ENCODE peak calls at places on chromosomes 6 and 20, in eight cellular contexts. C is thoracic aorta, S is dorsolateral prefrontal cortex, R is fibroblast of pulmonary artery, T is stomach, L is kidney epithelial cell, H is tibial artery, W is esophagus muscularis mucosa. I is an unnamed sample.

GRCh38 chr6:26296857-26297648 is 67.9 kb upstream of the BTN3A2 start:
- DNase-seq in R (no peak), S (no peak), W (no peak), L (no peak), T (no peak), H (no peak), C (no peak), I (no peak)

GRCh38 chr6:142816024-142816423 is 129.0 kb downstream of the HIVEP2 start:
- DNase-seq in R (no peak), C (no peak), T (no peak), W (no peak), S (no peak), L (no peak), H (no peak), I (peak; percentile 26)

GRCh38 chr6:6057442-6058053 is 50.8 kb upstream of the NRN1 start:
- DNase-seq in S (no peak), C (no peak), H (no peak), L (peak; percentile 4), T (no peak), R (peak; percentile 35), W (no peak), I (peak; percentile 73)

GRCh38 chr6:7108196-7108963 is 619 bp downstream of the RREB1 start:
- DNase-seq in R (peak; percentile 60), W (no peak), S (peak; percentile 48), L (no peak), T (peak; percentile 61), C (no peak), H (peak; percentile 49), I (peak; percentile 69)

GRCh38 chr6:128511518-128511917 is 8.9 kb downstream of the PTPRK start:
- DNase-seq in C (no peak), S (no peak), T (no peak), W (no peak), R (no peak), L (peak; percentile 72), H (no peak), I (peak; percentile 41)

GRCh38 chr6:33934726-33935270 is 131.0 kb upstream of the MLN start:
- DNase-seq in C (no peak), R (no peak), W (no peak), S (no peak), H (no peak), T (no peak), L (no peak), I (no peak)

GRCh38 chr6:22024973-22025467 is 271.8 kb downstream of the PRL start:
- DNase-seq in C (no peak), R (no peak), H (no peak), L (no peak), W (no peak), S (no peak), T (no peak), I (no peak)

GRCh38 chr6:30913721-30914075 is 340 bp upstream of the VARS2 start:
- DNase-seq in H (no peak), R (no peak), C (peak; percentile 15), T (no peak), L (no peak), S (no peak), W (no peak), I (peak; percentile 7)

GRCh38 chr6:71887006-71887743 is 825 bp downstream of the RIMS1 start:
- DNase-seq in H (no peak), S (no peak), T (no peak), W (no peak), L (no peak), C (no peak), R (no peak), I (peak; percentile 0)

GRCh38 chr20:51469578-51470520 is 72.7 kb downstream of the NFATC2 start:
- DNase-seq in C (no peak), T (no peak), L (no peak), R (no peak), H (no peak), S (no peak), W (no peak), I (peak; percentile 77)

GRCh38 chr6:132715204-132715603 is 1.3 kb upstream of the VNN1 start:
- DNase-seq in R (peak; percentile 91), S (peak; percentile 75), H (peak; percentile 47), W (no peak), L (no peak), C (no peak), T (peak; percentile 61), I (peak; percentile 27)

GRCh38 chr6:69162811-69163210 is 527.7 kb downstream of the ADGRB3 start:
- DNase-seq in S (no peak), W (no peak), T (no peak), R (no peak), L (no peak), H (no peak), C (no peak), I (peak; percentile 41)

GRCh38 chr6:46296586-46296985 is 125.8 kb upstream of the ENPP5 start:
- DNase-seq in T (no peak), R (no peak), W (no peak), H (no peak), S (no peak), L (no peak), C (no peak), I (no peak)

GRCh38 chr6:145544031-145544430 is 191.3 kb downstream of the EPM2A start:
- DNase-seq in C (no peak), L (peak; percentile 72), S (no peak), R (peak; percentile 65), H (no peak), W (no peak), T (no peak), I (peak; percentile 58)

GRCh38 chr6:34349226-34349625 is 43.2 kb downstream of the NUDT3 start:
- DNase-seq in S (no peak), C (no peak), R (no peak), H (no peak), W (no peak), T (no peak), L (no peak), I (no peak)

GRCh38 chr6:45742591-45742990 is 273.1 kb downstream of the CLIC5 start:
- DNase-seq in S (no peak), H (no peak), C (no peak), W (peak; percentile 10), R (no peak), T (no peak), L (no peak), I (no peak)

DNA sequence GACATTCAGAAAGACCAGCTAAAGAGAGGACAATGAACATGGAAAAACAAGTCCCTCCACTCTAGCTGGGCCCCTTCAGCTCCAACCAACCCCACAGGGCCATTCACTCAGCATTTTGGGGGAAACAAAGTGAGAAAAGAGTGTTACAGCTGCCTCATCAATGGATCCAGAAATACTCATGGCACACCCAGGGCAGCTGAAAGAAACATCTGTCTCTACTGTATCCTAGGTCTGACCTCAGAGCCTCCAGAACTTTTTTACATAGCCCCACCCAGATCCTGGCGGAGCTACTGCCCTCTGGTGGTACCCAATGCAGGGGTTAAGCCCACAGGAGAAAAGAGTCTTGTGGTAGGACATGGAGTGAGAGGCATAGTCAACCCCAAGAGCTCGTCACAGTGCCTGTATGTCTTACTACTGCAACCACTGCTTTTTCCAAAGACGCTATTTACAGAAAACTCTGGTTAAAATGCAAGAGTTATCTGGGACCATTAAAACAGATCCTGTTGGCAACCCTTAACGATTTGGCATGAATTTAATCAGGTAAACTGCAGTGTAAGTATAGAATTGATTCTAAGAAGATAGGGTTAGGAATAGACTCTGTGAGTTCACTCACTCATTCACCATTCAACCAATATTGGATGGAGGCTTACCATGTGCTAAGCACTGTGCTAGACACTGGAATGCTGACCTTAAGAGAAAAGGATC is 37.4 kb upstream of the FAM83C start:
- DNase-seq in T (peak; percentile 60), S (no peak), C (no peak), R (peak; percentile 44), W (no peak), H (no peak), L (no peak), I (peak; percentile 50)
- TF ChIP-seq CTCF in T (no peak), S (peak; percentile 35), C (no peak), R (peak; percentile 53), W (no peak), H (peak; percentile 26), L (peak; percentile 60), I (peak; percentile 61)

DNA sequence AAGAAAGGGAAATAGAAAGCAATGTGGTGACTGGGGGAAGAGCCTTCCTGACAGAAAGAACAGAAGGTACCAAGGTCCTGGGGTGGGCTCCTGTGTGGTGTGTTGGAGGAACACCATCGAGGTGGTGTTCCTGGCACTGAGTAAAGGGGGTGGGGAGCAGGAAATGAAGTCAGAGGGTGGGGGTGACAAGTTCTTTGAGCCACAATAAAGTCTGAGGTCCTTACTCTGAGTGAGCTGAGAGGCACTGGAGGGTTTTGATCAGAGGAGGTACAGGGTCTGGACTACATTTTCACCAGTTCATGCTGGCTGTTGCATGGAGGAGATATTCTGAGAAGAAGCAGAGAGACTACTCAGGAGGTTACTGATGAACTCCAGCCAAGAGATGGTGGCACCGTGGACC is 198.2 kb downstream of the GMPR start:
- DNase-seq in R (no peak), W (no peak), H (no peak), T (no peak), S (no peak), L (no peak), C (no peak), I (no peak)
- H3K4me3 ChIP-seq in R (no peak overlapping the region), W (no peak overlapping the region), H (no peak overlapping the region), T (no peak overlapping the region), S (no peak overlapping the region), L (no peak overlapping the region), C (no peak overlapping the region), I (no peak overlapping the region)

DNA sequence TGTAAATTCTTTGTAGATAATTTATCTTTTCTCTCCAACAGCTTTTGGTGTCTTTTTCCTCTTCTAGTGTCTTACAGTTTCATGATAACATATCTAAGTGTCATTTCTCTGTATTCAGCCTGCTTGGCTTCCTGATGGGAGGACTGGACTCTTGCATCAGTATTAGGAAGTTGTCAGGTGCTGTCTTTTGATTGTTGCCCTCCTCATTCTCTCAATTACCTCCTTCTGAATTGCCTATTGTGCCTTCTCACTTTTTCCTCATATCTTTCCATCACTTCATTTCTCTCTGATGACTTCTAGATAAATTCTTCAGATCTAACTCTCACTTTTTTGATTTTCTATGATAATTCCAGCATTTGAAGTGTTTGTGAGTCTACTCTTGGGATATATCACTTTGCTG is 154.4 kb upstream of the MLIP start:
- DNase-seq in C (no peak), R (no peak), H (no peak), L (no peak), S (no peak), T (no peak), W (no peak), I (no peak)
- TF ChIP-seq CTCF in C (no peak), R (no peak), H (no peak), L (no peak), S (no peak), T (no peak), W (no peak), I (no peak)

GRCh38 chr6:118748311-118749062 is 97.1 kb upstream of the CEP85L start:
- DNase-seq in H (no peak), R (no peak), S (peak; percentile 53), T (no peak), W (peak; percentile 90), C (no peak), L (no peak), I (peak; percentile 38)
- H3K4me3 ChIP-seq in H (no peak overlapping the region), R (no peak overlapping the region), S (peak overlapping the region; percentile 38), T (no peak overlapping the region), W (no peak overlapping the region), C (peak overlapping the region; percentile 26), L (no peak overlapping the region), I (no peak overlapping the region)

I was measured in cardiac muscle cell.